ENCODE peak calls at places on chromosomes 13 and 19, in five cellular contexts. One of them, this sample, is unnamed.

GRCh38 chr13:41007359-41008118 is 11.6 kb downstream of the ELF1 start:
- DNase-seq in sigmoid colon: no peak
- DNase-seq in CD4-positive, alpha-beta memory T cell: no peak
- DNase-seq in NCI-H524: no peak
- DNase-seq in cardiac muscle cell: no peak
- DNase-seq in this sample: no peak

GRCh38 chr13:83879431-83880171 is 2.7 kb downstream of the SLITRK1 start:
- DNase-seq in cardiac muscle cell: peak
- DNase-seq in sigmoid colon: no peak
- DNase-seq in NCI-H524: peak
- DNase-seq in CD4-positive, alpha-beta memory T cell: no peak
- DNase-seq in this sample: no peak

GRCh38 chr19:2944775-2945574 is at the start of gene ZNF77:
- DNase-seq in NCI-H524: peak
- DNase-seq in CD4-positive, alpha-beta memory T cell: peak
- DNase-seq in sigmoid colon: peak
- DNase-seq in cardiac muscle cell: peak
- DNase-seq in this sample: peak

GRCh38 chr13:80924596-80924995 is 583.7 kb upstream of the SPRY2 start:
- DNase-seq in NCI-H524: no peak
- DNase-seq in cardiac muscle cell: peak
- DNase-seq in CD4-positive, alpha-beta memory T cell: no peak
- DNase-seq in sigmoid colon: no peak
- DNase-seq in this sample: no peak

GRCh38 chr19:54431255-54431838 is 16.1 kb downstream of the TTYH1 start:
- DNase-seq in NCI-H524: no peak
- DNase-seq in cardiac muscle cell: peak
- DNase-seq in CD4-positive, alpha-beta memory T cell: no peak
- DNase-seq in sigmoid colon: no peak
- DNase-seq in this sample: no peak

GRCh38 chr13:51781246-51782022 is 22.5 kb downstream of the DHRS12 start:
- DNase-seq in sigmoid colon: no peak
- DNase-seq in CD4-positive, alpha-beta memory T cell: no peak
- DNase-seq in cardiac muscle cell: peak
- DNase-seq in NCI-H524: peak
- DNase-seq in this sample: peak

GRCh38 chr19:46598372-46598917 is 2.7 kb upstream of the CALM3 start:
- DNase-seq in sigmoid colon: no peak
- DNase-seq in cardiac muscle cell: no peak
- DNase-seq in CD4-positive, alpha-beta memory T cell: no peak
- DNase-seq in NCI-H524: no peak
- DNase-seq in this sample: no peak

GRCh38 chr19:15316498-15316897 is 15.8 kb downstream of the BRD4 start:
- DNase-seq in cardiac muscle cell: no peak
- DNase-seq in CD4-positive, alpha-beta memory T cell: no peak
- DNase-seq in NCI-H524: no peak
- DNase-seq in sigmoid colon: no peak
- DNase-seq in this sample: no peak

GRCh38 chr19:39032164-39032918 is at the start of gene FBXO27:
- DNase-seq in cardiac muscle cell: peak
- DNase-seq in sigmoid colon: no peak
- DNase-seq in CD4-positive, alpha-beta memory T cell: no peak
- DNase-seq in NCI-H524: peak
- DNase-seq in this sample: peak

GRCh38 chr13:33514362-33514761 is 228.8 kb upstream of the STARD13 start:
- DNase-seq in sigmoid colon: no peak
- DNase-seq in CD4-positive, alpha-beta memory T cell: no peak
- DNase-seq in NCI-H524: no peak
- DNase-seq in cardiac muscle cell: no peak
- DNase-seq in this sample: no peak

GRCh38 chr13:113959198-113959597 is 14.7 kb downstream of the C13orf46 start:
- DNase-seq in CD4-positive, alpha-beta memory T cell: no peak
- DNase-seq in cardiac muscle cell: no peak
- DNase-seq in NCI-H524: no peak
- DNase-seq in sigmoid colon: no peak
- DNase-seq in this sample: no peak

GRCh38 chr13:30551194-30551593 is 66.5 kb upstream of the USPL1 start:
- DNase-seq in sigmoid colon: no peak
- DNase-seq in CD4-positive, alpha-beta memory T cell: peak
- DNase-seq in cardiac muscle cell: peak
- DNase-seq in NCI-H524: peak
- DNase-seq in this sample: peak

GRCh38 chr13:34655554-34655953 is 286.5 kb upstream of the NBEA start:
- DNase-seq in cardiac muscle cell: no peak
- DNase-seq in NCI-H524: no peak
- DNase-seq in CD4-positive, alpha-beta memory T cell: no peak
- DNase-seq in sigmoid colon: no peak
- DNase-seq in this sample: no peak

GRCh38 chr13:87810391-87810801 is 139.2 kb downstream of the SLITRK5 start:
- DNase-seq in cardiac muscle cell: no peak
- DNase-seq in CD4-positive, alpha-beta memory T cell: no peak
- DNase-seq in sigmoid colon: no peak
- DNase-seq in NCI-H524: no peak
- DNase-seq in this sample: no peak

GRCh38 chr13:77022341-77022740 is 4.6 kb downstream of the FBXL3 start:
- DNase-seq in sigmoid colon: no peak
- DNase-seq in NCI-H524: no peak
- DNase-seq in CD4-positive, alpha-beta memory T cell: no peak
- DNase-seq in cardiac muscle cell: peak
- DNase-seq in this sample: no peak

GRCh38 chr13:54415753-54416366 is 1387.2 kb downstream of the OLFM4 start:
- DNase-seq in cardiac muscle cell: no peak
- DNase-seq in NCI-H524: no peak
- DNase-seq in sigmoid colon: no peak
- DNase-seq in CD4-positive, alpha-beta memory T cell: no peak
- DNase-seq in this sample: no peak

GRCh38 chr19:13583114-13583513 is 76.8 kb upstream of the CACNA1A start:
- DNase-seq in cardiac muscle cell: no peak
- DNase-seq in sigmoid colon: no peak
- DNase-seq in NCI-H524: no peak
- DNase-seq in CD4-positive, alpha-beta memory T cell: no peak
- DNase-seq in this sample: no peak

This sample was measured in small intestine.